ENCODE peak calls at places on chromosomes 5 and 9, in five cellular contexts. F is central memory CD4-positive, alpha-beta T cell; S is T-helper 9 cell; P is T-helper 2 cell; K is LoVo. H is an unnamed sample.

GRCh38 chr9:68979538-68980314 is 34.2 kb downstream of the PRKACG start:
- DNase-seq in P (peak; percentile 83), F (peak; percentile 8), S (no peak), K (no peak), H (no peak)

GRCh38 chr9:98839166-98839565 is 31.7 kb downstream of the GALNT12 start:
- DNase-seq in S (no peak), F (no peak), P (no peak), K (no peak), H (no peak)

GRCh38 chr9:19151425-19152159 is 24.3 kb upstream of the PLIN2 start:
- DNase-seq in P (no peak), F (no peak), S (no peak), K (no peak), H (no peak)

GRCh38 chr5:60323596-60323995 is 376.4 kb downstream of the DEPDC1B start:
- DNase-seq in P (no peak), S (no peak), K (no peak), F (no peak), H (no peak)

GRCh38 chr9:10045598-10045997 is 567.2 kb downstream of the PTPRD start:
- DNase-seq in K (peak; percentile 23), F (no peak), P (no peak), S (no peak), H (no peak)

GRCh38 chr5:150345716-150346115 is 11.8 kb upstream of the TCOF1 start:
- DNase-seq in P (no peak), K (no peak), F (no peak), S (no peak), H (no peak)

GRCh38 chr9:115133649-115134048 is 15.7 kb upstream of the TNC start:
- DNase-seq in S (no peak), P (no peak), K (no peak), F (no peak), H (no peak)

GRCh38 chr5:67144183-67144639 is 52.4 kb downstream of the CD180 start:
- DNase-seq in F (no peak), S (no peak), P (no peak), K (no peak), H (no peak)

GRCh38 chr9:97703437-97704326 is 6.5 kb upstream of the XPA start:
- DNase-seq in P (peak; percentile 31), K (peak; percentile 83), F (peak; percentile 16), S (no peak), H (peak; percentile 87)

GRCh38 chr5:5699062-5699461 is 276.6 kb downstream of the ICE1 start:
- DNase-seq in K (no peak), S (no peak), F (no peak), P (no peak), H (no peak)

GRCh38 chr9:83238871-83239624 is 176.1 kb upstream of the RASEF start:
- DNase-seq in P (no peak), S (no peak), K (no peak), F (no peak), H (no peak)

GRCh38 chr5:102651466-102651865 is 103.6 kb upstream of the PAM start:
- DNase-seq in P (no peak), F (no peak), K (no peak), S (no peak), H (no peak)

GRCh38 chr9:107734231-107735014 is 244.9 kb upstream of the KLF4 start:
- DNase-seq in F (no peak), K (no peak), P (no peak), S (no peak), H (no peak)

GRCh38 chr9:108162664-108163063 is 673.1 kb upstream of the KLF4 start:
- DNase-seq in S (no peak), F (no peak), K (peak; percentile 11), P (no peak), H (no peak)

GRCh38 chr5:17019324-17019723 is 83.2 kb upstream of the MYO10 start:
- DNase-seq in F (no peak), P (no peak), S (no peak), K (no peak), H (no peak)

GRCh38 chr9:5949103-5949699 is 58.5 kb downstream of the MLANA start:
- DNase-seq in S (no peak), K (peak; percentile 2), P (peak; percentile 84), F (peak; percentile 31), H (no peak)

GRCh38 chr5:116395178-116395577 is 179.4 kb downstream of the SEMA6A start:
- DNase-seq in S (no peak), K (no peak), P (no peak), F (no peak), H (no peak)

GRCh38 chr9:88776717-88777497 is 214.4 kb upstream of the S1PR3 start:
- DNase-seq in S (no peak), K (no peak), F (no peak), P (no peak), H (no peak)

GRCh38 chr9:113520109-113520642 is 56.6 kb downstream of the RGS3 start:
- DNase-seq in P (peak; percentile 26), F (peak; percentile 68), K (peak; percentile 29), S (peak; percentile 57), H (no peak)

GRCh38 chr5:40991168-40991980 is 79.8 kb downstream of the MROH2B start:
- DNase-seq in S (no peak), K (no peak), P (no peak), F (no peak), H (no peak)

GRCh38 chr5:24272735-24273134 is 372.0 kb downstream of the CDH10 start:
- DNase-seq in K (no peak), S (no peak), F (no peak), P (no peak), H (no peak)

GRCh38 chr5:52859619-52860018 is 71.9 kb downstream of the ITGA1 start:
- DNase-seq in K (no peak), S (no peak), F (no peak), P (no peak), H (no peak)

GRCh38 chr5:82808960-82809359 is 268.2 kb downstream of the TMEM167A start:
- DNase-seq in K (no peak), F (no peak), S (no peak), P (no peak), H (no peak)

GRCh38 chr5:14428302-14429081 is 153.1 kb upstream of the OTULINL start:
- DNase-seq in F (no peak), S (no peak), K (no peak), P (no peak), H (no peak)